ENCODE peak calls at places on chromosomes 1 and 21, in five cellular contexts. C is renal cortical epithelial cell, N is amniotic stem cell, Q is AG09319, G is HTR-8/SVneo. X is an unnamed sample.

GRCh38 chr1:33970148-33970825 is 106.4 kb downstream of the HMGB4 start:
- DNase-seq in G (no peak), N (no peak), C (no peak), Q (no peak), X (no peak)

GRCh38 chr1:209769171-209769904 is 13.5 kb downstream of the TRAF3IP3 start:
- DNase-seq in N (peak; percentile 26), Q (peak; percentile 16), G (peak; percentile 60), C (no peak), X (peak; percentile 24)

GRCh38 chr1:172423336-172423735 is 2.9 kb downstream of the C1orf105 start:
- DNase-seq in Q (no peak), G (no peak), N (no peak), C (no peak), X (no peak)

GRCh38 chr21:15005391-15005790 is 59.4 kb downstream of the NRIP1 start:
- DNase-seq in N (no peak), C (no peak), Q (no peak), G (no peak), X (no peak)

GRCh38 chr1:232364654-232365382 is 265.1 kb downstream of the SIPA1L2 start:
- DNase-seq in G (no peak), C (no peak), Q (no peak), N (no peak), X (no peak)

GRCh38 chr1:43558346-43558841 is 27.7 kb downstream of the PTPRF start:
- DNase-seq in C (no peak), G (no peak), Q (no peak), N (no peak), X (peak; percentile 83)

GRCh38 chr1:15965228-15965767 is 10.6 kb downstream of the ZBTB17 start:
- DNase-seq in C (no peak), G (no peak), N (no peak), Q (no peak), X (no peak)

GRCh38 chr1:199123615-199124014 is 484.8 kb downstream of the PTPRC start:
- DNase-seq in N (no peak), G (no peak), C (peak; percentile 64), Q (no peak), X (peak; percentile 20)

GRCh38 chr21:39182484-39183271 is 573 bp downstream of the PSMG1 start:
- DNase-seq in C (no peak), N (no peak), G (no peak), Q (no peak), X (no peak)

GRCh38 chr1:19203440-19203839 is 6.6 kb downstream of the UBR4 start:
- DNase-seq in N (no peak), C (peak; percentile 52), G (no peak), Q (peak; percentile 18), X (no peak)

GRCh38 chr1:233304489-233305102 is 9.1 kb upstream of the PCNX2 start:
- DNase-seq in C (peak; percentile 39), Q (no peak), G (peak; percentile 17), N (no peak), X (peak; percentile 58)

GRCh38 chr1:90340604-90341003 is 345.7 kb downstream of the ZNF326 start:
- DNase-seq in N (no peak), Q (no peak), G (no peak), C (peak; percentile 11), X (no peak)

GRCh38 chr21:26843912-26844257 is 1.3 kb downstream of the ADAMTS1 start:
- DNase-seq in Q (no peak), G (no peak), N (no peak), C (peak; percentile 68), X (peak; percentile 39)

GRCh38 chr1:223248001-223248786 is 105.1 kb upstream of the TLR5 start:
- DNase-seq in C (no peak), Q (no peak), G (no peak), N (no peak), X (no peak)

GRCh38 chr1:119075614-119076013 is 64.8 kb downstream of the WARS2 start:
- DNase-seq in G (no peak), Q (peak; percentile 29), C (no peak), N (no peak), X (no peak)

GRCh38 chr1:40394456-40395172 is 21.1 kb downstream of the SMAP2 start:
- DNase-seq in N (no peak), G (no peak), Q (no peak), C (no peak), X (no peak)

GRCh38 chr1:54701996-54702395 is 13.7 kb upstream of the TTC4 start:
- DNase-seq in C (no peak), N (no peak), Q (no peak), G (no peak), X (no peak)

GRCh38 chr1:54805981-54806381 is 4.9 kb upstream of the TTC22 start:
- DNase-seq in Q (no peak), N (no peak), G (no peak), C (no peak), X (no peak)

GRCh38 chr1:235739124-235739523 is 89.5 kb upstream of the GNG4 start:
- DNase-seq in N (no peak), Q (no peak), C (no peak), G (no peak), X (no peak)

GRCh38 chr1:231695439-231696255 is 69.1 kb downstream of the DISC1 start:
- DNase-seq in N (no peak), G (no peak), Q (no peak), C (no peak), X (no peak)

GRCh38 chr1:45914836-45915235 is 111.4 kb downstream of the MAST2 start:
- DNase-seq in Q (no peak), G (no peak), N (no peak), C (no peak), X (no peak)

GRCh38 chr1:118984086-118984989 is 3.8 kb downstream of the TBX15 start:
- DNase-seq in N (no peak), C (no peak), G (no peak), Q (no peak), X (no peak)

GRCh38 chr1:65963161-65963888 is 170.6 kb downstream of the PDE4B start:
- DNase-seq in Q (no peak), G (no peak), C (no peak), N (no peak), X (no peak)

GRCh38 chr1:213381572-213382084 is 330.6 kb downstream of the RPS6KC1 start:
- DNase-seq in N (no peak), Q (no peak), C (peak; percentile 23), G (no peak), X (no peak)

GRCh38 chr1:171948491-171948890 is 107.2 kb downstream of the DNM3 start:
- DNase-seq in G (no peak), Q (no peak), C (peak; percentile 88), N (no peak), X (no peak)

GRCh38 chr1:4310396-4310923 is 343.9 kb upstream of the AJAP1 start:
- DNase-seq in C (no peak), N (no peak), Q (no peak), G (no peak), X (no peak)

GRCh38 chr1:201136696-201137392 is 9.9 kb upstream of the ASCL5 start:
- DNase-seq in C (no peak), Q (no peak), G (no peak), N (no peak), X (no peak)

GRCh38 chr1:47755368-47755990 is 241.7 kb downstream of the TRABD2B start:
- DNase-seq in C (no peak), G (no peak), N (no peak), Q (no peak), X (no peak)

GRCh38 chr21:35737899-35738341 is 322.4 kb downstream of the SETD4 start:
- DNase-seq in G (no peak), N (no peak), Q (peak; percentile 28), C (peak; percentile 93), X (no peak)

GRCh38 chr1:85339671-85340399 is 63.4 kb upstream of the BCL10 start:
- DNase-seq in C (no peak), N (no peak), Q (no peak), G (no peak), X (no peak)

GRCh38 chr1:104266612-104267011 is 516.9 kb downstream of the AMY1C start:
- DNase-seq in G (no peak), Q (no peak), N (no peak), C (no peak), X (no peak)

X was measured in hepatocyte.